ENCODE peak calls at places on chromosomes 3 and 15, in five cellular contexts. T, M, N, O and R are unnamed samples. For H3K4me1 and H3K9me3, the result is how much of the 10 kb centered on the place peaks cover.

GRCh38 chr3:114809668-114810413 is 337.2 kb downstream of the ZBTB20 start:
- DNase-seq in T (no peak), M (peak), N (peak), O (no peak), R (no peak)

GRCh38 chr3:127779747-127780146 is 42.6 kb downstream of the MGLL start:
- DNase-seq in T (peak), M (no peak), N (no peak), O (no peak), R (no peak)

GRCh38 chr15:78139564-78139963 is 8.3 kb upstream of the CIB2 start:
- DNase-seq in T (no peak), M (no peak), N (no peak), O (no peak), R (no peak)

GRCh38 chr15:45441686-45442085 is 63.3 kb upstream of the GATM start:
- DNase-seq in T (peak), M (no peak), N (no peak), O (no peak), R (no peak)

GRCh38 chr3:9653565-9654248 is 4.4 kb downstream of the MTMR14 start:
- DNase-seq in T (no peak), M (no peak), N (peak), O (no peak), R (no peak)

GRCh38 chr15:75454471-75455418 is 3.3 kb upstream of the SIN3A start:
- DNase-seq in T (peak), M (no peak), N (peak), O (peak), R (peak)

GRCh38 chr15:91049378-91050127 is 27.2 kb upstream of the VPS33B start:
- DNase-seq in T (peak), M (peak), N (peak), O (peak), R (no peak)

GRCh38 chr3:89032331-89033063 is 74.9 kb upstream of the EPHA3 start:
- DNase-seq in T (no peak), M (peak), N (no peak), O (no peak), R (no peak)

GRCh38 chr3:25904248-25904647 is 114.4 kb downstream of the OXSM start:
- DNase-seq in T (no peak), M (no peak), N (no peak), O (no peak), R (no peak)

GRCh38 chr3:127978636-127979035 is 63.6 kb downstream of the KBTBD12 start:
- DNase-seq in T (no peak), M (no peak), N (no peak), O (no peak), R (peak)

GRCh38 chr15:64423970-64424369 is 36.3 kb downstream of the TRIP4 start:
- DNase-seq in T (no peak), M (no peak), N (no peak), O (no peak), R (no peak)

GRCh38 chr15:89783111-89783860 is 7.2 kb downstream of the MESP2 start:
- DNase-seq in T (no peak), M (peak), N (no peak), O (no peak), R (no peak)

GRCh38 chr3:73592154-73592877 is 32.4 kb downstream of the PDZRN3 start:
- DNase-seq in T (no peak), M (no peak), N (no peak), O (no peak), R (no peak)

GRCh38 chr15:42796955-42797779 is 60.2 kb upstream of the CDAN1 start:
- DNase-seq in T (peak), M (peak), N (no peak), O (no peak), R (no peak)

GRCh38 chr3:18372786-18373405 is 52.2 kb downstream of the SATB1 start:
- DNase-seq in T (no peak), M (no peak), N (no peak), O (no peak), R (no peak)

GRCh38 chr3:47404955-47405790 is 24.4 kb downstream of the PTPN23 start:
- DNase-seq in T (no peak), M (peak), N (no peak), O (no peak), R (no peak)

GRCh38 chr3:16909802-16910201 is 25.0 kb downstream of the PLCL2 start:
- DNase-seq in T (no peak), M (no peak), N (no peak), O (no peak), R (no peak)

GRCh38 chr3:16907245-16907644 is 22.5 kb downstream of the PLCL2 start:
- DNase-seq in T (peak), M (no peak), N (peak), O (no peak), R (no peak)

GRCh38 chr3:16908878-16909277 is 24.1 kb downstream of the PLCL2 start:
- DNase-seq in T (no peak), M (no peak), N (no peak), O (no peak), R (no peak)

GRCh38 chr3:16908006-16908405 is 23.3 kb downstream of the PLCL2 start:
- DNase-seq in T (peak), M (no peak), N (no peak), O (no peak), R (no peak)

GRCh38 chr3:16908408-16908807 is 23.7 kb downstream of the PLCL2 start:
- DNase-seq in T (no peak), M (no peak), N (no peak), O (no peak), R (no peak)
- H3K4me1 ChIP-seq in T (under half), M (under half), N (under half), O (half or more), R (under half)

GRCh38 chr15:72540606-72541237 is 66.6 kb downstream of the ARIH1 start:
- DNase-seq in T (no peak), M (no peak), N (no peak), O (no peak), R (no peak)
- H3K9me3 ChIP-seq in T (under half), M (under half), N (under half), O (under half), R (under half)

GRCh38 chr15:67832031-67832551 is 6.8 kb downstream of the SKOR1 start:
- DNase-seq in T (no peak), M (peak), N (no peak), O (no peak), R (no peak)
- H3K4me1 ChIP-seq in T (under half), M (under half), N (under half), O (half or more), R (half or more)

DNA sequence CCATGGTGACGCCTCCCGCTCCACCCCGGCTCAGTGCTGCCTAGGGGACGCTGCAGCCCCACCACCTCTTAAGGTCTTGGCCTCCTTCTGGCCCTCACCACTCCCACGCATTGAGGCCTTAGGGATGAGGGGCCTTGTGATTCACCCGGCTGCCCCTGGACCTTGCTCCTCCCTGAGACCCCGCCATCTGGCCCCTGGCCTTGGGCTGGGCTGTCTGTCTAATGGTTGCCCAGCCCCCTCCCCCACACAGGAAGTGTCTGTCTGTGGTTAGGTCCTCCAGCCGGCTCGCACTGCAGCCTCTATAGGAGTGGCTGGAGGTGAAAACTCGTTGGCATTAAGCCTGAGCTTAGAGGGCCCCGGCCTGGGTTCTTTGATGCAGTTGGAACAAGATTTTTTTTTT is 21.5 kb upstream of the MTHFS start:
- DNase-seq in T (no peak), M (no peak), N (no peak), O (no peak), R (no peak)
- H3K9me3 ChIP-seq in T (under half), M (under half), N (under half), O (under half), R (half or more)

DNA sequence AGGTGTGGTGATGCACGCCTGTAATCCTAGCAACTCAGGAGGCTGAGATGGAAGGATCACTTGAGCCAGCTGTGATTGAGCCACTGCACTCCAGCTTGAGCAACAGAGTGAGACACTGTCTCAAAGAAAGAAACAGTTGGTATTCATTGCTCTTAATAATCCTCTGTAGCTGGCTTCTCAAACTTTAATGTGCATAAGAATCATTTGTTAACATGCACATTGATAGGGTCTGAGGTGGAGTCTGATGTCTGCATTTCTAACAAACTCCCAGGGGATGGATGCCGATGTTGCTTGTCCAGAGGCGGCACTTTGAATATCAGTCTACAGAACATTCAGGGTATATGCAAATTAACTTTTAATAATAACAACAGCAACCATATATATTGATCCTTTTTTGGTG is 39.9 kb downstream of the NKIRAS1 start:
- DNase-seq in T (no peak), M (no peak), N (no peak), O (no peak), R (no peak)
- H3K4me1 ChIP-seq in T (under half), M (under half), N (under half), O (under half), R (half or more)

DNA sequence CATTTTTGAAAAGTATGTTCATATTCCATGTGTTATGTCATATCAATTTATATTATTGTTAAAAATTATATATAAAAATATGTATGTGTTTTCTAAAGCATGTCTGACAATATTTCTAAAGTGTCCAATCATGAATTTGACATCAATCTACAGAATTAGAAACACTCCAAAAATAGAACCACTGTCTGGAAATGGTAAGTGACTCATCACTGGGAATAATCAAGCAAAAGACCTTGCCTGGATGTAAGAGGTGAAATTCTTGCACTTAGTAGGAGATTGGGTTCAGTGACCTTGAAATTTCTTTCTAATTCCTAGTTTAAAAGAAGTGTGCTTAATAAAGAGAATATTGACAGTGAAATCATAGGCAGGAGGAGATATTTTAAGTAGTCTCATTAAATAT is 188.8 kb downstream of the ZNF385D start:
- DNase-seq in T (no peak), M (peak), N (no peak), O (no peak), R (no peak)
- H3K9me3 ChIP-seq in T (under half), M (under half), N (under half), O (under half), R (under half)

GRCh38 chr15:58793862-58794261 is 22.8 kb downstream of the MINDY2 start:
- DNase-seq in T (no peak), M (no peak), N (no peak), O (no peak), R (no peak)

GRCh38 chr15:58788056-58788710 is 17.1 kb downstream of the MINDY2 start:
- DNase-seq in T (no peak), M (no peak), N (no peak), O (no peak), R (no peak)
- H3K4me1 ChIP-seq in T (under half), M (under half), N (under half), O (under half), R (under half)

DNA sequence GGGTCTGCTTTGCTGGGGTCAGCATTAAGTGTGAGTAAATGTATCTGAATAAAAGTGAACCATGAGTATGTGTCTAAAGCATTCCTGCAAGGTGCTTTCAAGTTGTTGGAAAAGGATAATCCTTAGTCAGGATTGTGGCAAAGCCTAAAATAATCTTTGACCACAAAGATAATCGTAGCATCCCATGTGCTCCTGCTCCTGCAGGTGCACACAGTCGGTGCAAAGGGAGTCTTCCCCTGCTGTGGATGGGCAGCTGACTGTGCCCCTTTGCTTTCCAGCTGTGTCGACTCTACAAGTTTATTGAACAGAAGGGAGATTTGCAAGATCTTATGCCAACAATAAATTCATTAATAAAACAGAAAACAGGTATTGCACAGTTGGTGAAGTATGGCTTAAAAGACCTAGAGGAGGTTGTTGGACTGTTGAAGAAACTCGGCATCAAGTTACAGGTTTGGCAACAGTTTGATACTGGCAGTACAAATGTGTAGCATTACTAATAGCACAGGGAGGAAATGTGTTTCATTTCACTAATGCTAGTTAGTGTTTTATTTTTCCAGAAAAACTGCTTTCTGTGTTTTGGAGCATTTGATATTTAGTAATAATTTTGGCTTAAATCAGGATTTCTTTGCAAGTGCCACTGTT is 22.6 kb downstream of the SRP14 start:
- DNase-seq in T (no peak), M (peak), N (no peak), O (no peak), R (no peak)
- H3K9me3 ChIP-seq in T (under half), M (under half), N (under half), O (under half), R (under half)